ENCODE peak calls at places on chromosomes 1 and 21, in five cellular contexts. J is MCF 10A, A is activated T-cell treated with anti-CD3 and anti-CD28 coated beads for 1 hour, Q is astrocyte of the hippocampus, K is K562. H is an unnamed sample.

GRCh38 chr1:45470306-45470798 is 20.6 kb downstream of the TESK2 start:
- DNase-seq in Q (no peak), K (no peak), A (no peak), J (no peak), H (no peak)

GRCh38 chr1:167532964-167533824 is 14.9 kb upstream of the CD247 start:
- DNase-seq in J (no peak), Q (peak), A (no peak), K (no peak), H (no peak)

GRCh38 chr1:93980320-93980744 is 71.1 kb upstream of the GCLM start:
- DNase-seq in K (peak), J (no peak), A (no peak), Q (peak), H (no peak)

GRCh38 chr1:155974208-155975165 is 3.9 kb downstream of the ARHGEF2 start:
- DNase-seq in A (no peak), J (no peak), Q (peak), K (no peak), H (no peak)

GRCh38 chr1:234987415-234988159 is 141.1 kb downstream of the TOMM20 start:
- DNase-seq in K (no peak), J (peak), A (no peak), Q (peak), H (no peak)

GRCh38 chr21:35350965-35351364 is 301.9 kb upstream of the RUNX1 start:
- DNase-seq in J (no peak), A (no peak), K (no peak), Q (no peak), H (no peak)

GRCh38 chr1:202002447-202002846 is 7.9 kb upstream of the ELF3 start:
- DNase-seq in Q (no peak), J (no peak), K (peak), A (no peak), H (no peak)

GRCh38 chr1:108504447-108504846 is 54.3 kb downstream of the NBPF6 start:
- DNase-seq in K (no peak), J (no peak), A (no peak), Q (no peak), H (no peak)

GRCh38 chr1:110671323-110671722 is 3.4 kb downstream of the KCNA3 start:
- DNase-seq in Q (no peak), K (no peak), A (no peak), J (no peak), H (no peak)

GRCh38 chr1:116476321-116476720 is 94.5 kb downstream of the CD58 start:
- DNase-seq in K (peak), J (no peak), Q (no peak), A (no peak), H (no peak)

GRCh38 chr21:41171210-41171609 is 3.2 kb downstream of the BACE2 start:
- DNase-seq in K (no peak), A (no peak), J (peak), Q (peak), H (no peak)

GRCh38 chr1:52554756-52555155 is 1.9 kb upstream of the TUT4 start:
- DNase-seq in A (no peak), K (no peak), Q (peak), J (peak), H (no peak)

GRCh38 chr1:70902211-70902610 is 145.4 kb downstream of the PTGER3 start:
- DNase-seq in Q (no peak), J (peak), A (no peak), K (no peak), H (no peak)

GRCh38 chr1:235284231-235284630 is 43.7 kb downstream of the ARID4B start:
- DNase-seq in Q (no peak), J (no peak), K (no peak), A (no peak), H (no peak)

GRCh38 chr1:180522204-180522497 is 19.8 kb upstream of the ACBD6 start:
- DNase-seq in K (peak), J (peak), A (no peak), Q (peak), H (no peak)

GRCh38 chr1:177355575-177355974 is 184.8 kb downstream of the BRINP2 start:
- DNase-seq in Q (peak), K (no peak), A (no peak), J (peak), H (peak)

GRCh38 chr1:154534263-154534844 is 24.1 kb downstream of the UBE2Q1 start:
- DNase-seq in K (peak), Q (peak), A (no peak), J (peak), H (peak)

GRCh38 chr1:11735531-11735853 is 444 bp upstream of the AGTRAP start:
- DNase-seq in A (no peak), J (no peak), K (no peak), Q (no peak), H (no peak)

H was measured in progenitor cell of endocrine pancreas.